ENCODE peak calls at places on chromosome 18, in six cellular contexts. X, G, O, E, B and T are unnamed samples.
A peak's percentile ranks its signal among the peaks of the same experiment; 100 is the strongest.

GRCh38 chr18:24878289-24878688 is 417.9 kb downstream of the HRH4 start:
- DNase-seq in X (no peak), G (peak; percentile 49), O (peak; percentile 22), E (peak; percentile 39), B (peak; percentile 45), T (no peak)

GRCh38 chr18:70041459-70042020 is 93.9 kb upstream of the CD226 start:
- DNase-seq in X (no peak), G (no peak), O (no peak), E (no peak), B (no peak), T (no peak)

GRCh38 chr18:59918320-59918755 is 18.5 kb downstream of the PMAIP1 start:
- DNase-seq in X (no peak), G (peak; percentile 52), O (peak; percentile 82), E (peak; percentile 89), B (peak; percentile 75), T (no peak)

GRCh38 chr18:40708726-40709125 is 1246.3 kb upstream of the PIK3C3 start:
- DNase-seq in X (no peak), G (no peak), O (peak; percentile 1), E (peak; percentile 11), B (no peak), T (no peak)

GRCh38 chr18:63192171-63192884 is 127.2 kb downstream of the BCL2 start:
- DNase-seq in X (no peak), G (no peak), O (no peak), E (no peak), B (no peak), T (no peak)

GRCh38 chr18:79904357-79905147 is 46.9 kb downstream of the SLC66A2 start:
- DNase-seq in X (no peak), G (no peak), O (no peak), E (peak; percentile 83), B (no peak), T (no peak)

GRCh38 chr18:69528439-69528838 is 127.8 kb downstream of the DOK6 start:
- DNase-seq in X (no peak), G (peak; percentile 16), O (peak; percentile 31), E (peak; percentile 0), B (no peak), T (no peak)

GRCh38 chr18:9701604-9702324 is 6.3 kb upstream of the RAB31 start:
- DNase-seq in X (no peak), G (no peak), O (peak; percentile 39), E (peak; percentile 68), B (no peak), T (no peak)

GRCh38 chr18:41579185-41579584 is 375.8 kb upstream of the PIK3C3 start:
- DNase-seq in X (no peak), G (no peak), O (no peak), E (no peak), B (no peak), T (no peak)

GRCh38 chr18:25181581-25181980 is 170.4 kb downstream of the ZNF521 start:
- DNase-seq in X (no peak), G (no peak), O (no peak), E (no peak), B (no peak), T (no peak)